ENCODE peak calls at places on chromosome 22, in four cellular contexts. I, K, R and H are unnamed samples.
A peak's percentile ranks its signal among the peaks of the same experiment; 100 is the strongest.

GRCh38 chr22:45284705-45285305 is at the start of gene UPK3A:
- DNase-seq in K (no peak), I (no peak), R (peak; percentile 81), H (peak; percentile 87)

GRCh38 chr22:40679249-40679963 is at the start of gene MCHR1:
- DNase-seq in R (no peak), I (no peak), K (no peak), H (no peak)

GRCh38 chr22:38737302-38738060 is 18.3 kb downstream of the SUN2 start:
- DNase-seq in I (no peak), R (no peak), K (no peak), H (no peak)

GRCh38 chr22:42619261-42620063 is 4.8 kb upstream of the POLDIP3 start:
- DNase-seq in R (no peak), I (no peak), K (no peak), H (no peak)

GRCh38 chr22:46931881-46932280 is 169.4 kb downstream of the TBC1D22A start:
- DNase-seq in R (no peak), K (no peak), I (peak; percentile 76), H (peak; percentile 11)

GRCh38 chr22:48711031-48711431 is 1116.6 kb downstream of the BRD1 start:
- DNase-seq in K (no peak), R (no peak), I (no peak), H (no peak)

GRCh38 chr22:45878901-45879551 is 97.9 kb downstream of the WNT7B start:
- DNase-seq in R (no peak), K (no peak), I (no peak), H (no peak)

GRCh38 chr22:47017245-47017644 is 254.8 kb downstream of the TBC1D22A start:
- DNase-seq in R (no peak), I (no peak), K (no peak), H (no peak)

GRCh38 chr22:45846952-45847351 is 130.0 kb downstream of the WNT7B start:
- DNase-seq in I (no peak), K (no peak), R (no peak), H (no peak)

GRCh38 chr22:23833017-23833795 is 5.6 kb downstream of the DERL3 start:
- DNase-seq in K (no peak), R (no peak), I (no peak), H (no peak)

GRCh38 chr22:48644108-48644507 is 1183.6 kb downstream of the BRD1 start:
- DNase-seq in R (no peak), K (peak; percentile 18), I (no peak), H (no peak)

DNA sequence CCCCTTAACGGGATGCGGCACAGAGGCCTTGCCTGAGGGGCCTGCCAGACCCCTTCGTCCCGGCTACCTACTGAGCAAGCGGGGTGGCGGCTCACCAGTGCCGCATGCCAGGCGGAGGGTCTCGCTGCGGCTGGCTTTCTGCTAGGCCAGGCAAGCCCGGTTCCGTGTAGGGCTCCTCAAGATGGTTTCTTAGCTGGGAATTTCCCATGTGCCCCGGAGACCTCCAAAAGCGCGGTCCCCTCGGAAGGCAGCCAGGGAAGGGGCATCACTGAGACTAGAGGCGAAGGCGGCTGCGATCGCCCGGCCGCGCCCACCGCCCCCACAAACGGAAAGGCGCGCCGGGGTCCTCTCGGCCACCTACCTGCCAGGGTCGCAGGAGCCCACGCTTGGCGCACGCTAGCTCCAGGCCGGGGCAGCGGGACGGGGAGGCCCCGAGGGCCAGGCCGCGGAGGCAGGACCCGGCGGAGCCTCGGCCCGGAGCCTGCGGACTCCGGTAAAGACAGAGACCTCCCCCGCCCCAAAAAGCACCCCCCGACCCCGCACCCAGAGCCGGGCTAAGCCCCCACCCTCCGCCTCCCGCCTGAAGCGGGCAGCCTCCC is 23.8 kb downstream of the MICAL3 start:
- DNase-seq in K (peak; percentile 24), R (peak; percentile 18), I (no peak), H (peak; percentile 39)
- H3K27ac ChIP-seq in K (peak overlapping the region; percentile 96), R (peak overlapping the region; percentile 89), I (no peak overlapping the region), H (peak overlapping the region; percentile 93)

GRCh38 chr22:17257578-17257977 is 38.3 kb upstream of the ADA2 start:
- DNase-seq in K (no peak), R (no peak), I (no peak), H (no peak)
- H3K27ac ChIP-seq in K (no peak overlapping the region), R (peak overlapping the region; percentile 62), I (no peak overlapping the region), H (peak overlapping the region; percentile 37)

GRCh38 chr22:27794244-27794643 is 7.3 kb downstream of the MN1 start:
- DNase-seq in K (no peak), I (no peak), R (no peak), H (no peak)
- H3K27ac ChIP-seq in K (no peak overlapping the region), I (no peak overlapping the region), R (no peak overlapping the region), H (no peak overlapping the region)

GRCh38 chr22:29658171-29658570 is 54.7 kb downstream of the NF2 start:
- DNase-seq in R (no peak), I (no peak), K (no peak), H (no peak)
- H3K27ac ChIP-seq in R (no peak overlapping the region), I (no peak overlapping the region), K (no peak overlapping the region), H (no peak overlapping the region)